ENCODE peak calls at places on chromosomes 3 and 15, in ten cellular contexts. W is NCI-H1436 treated with DMSO at 0.1 percent for 48 hours; N is HEK293T; U is ascending aorta; O is AG20443; J is NCI-H774; P is SW 1271; C is activated naive CD8-positive, alpha-beta T cell treated with anti-CD3 and anti-CD28 coated beads for 36 hours; R is tibial artery; I is epithelial cell of esophagus. M is an unnamed sample.

GRCh38 chr15:43346305-43346704 is 15.9 kb upstream of the LCMT2 start:
- DNase-seq in J (no peak), U (no peak), P (peak), R (no peak), W (no peak), C (no peak), N (no peak), O (no peak), I (no peak), M (no peak)

GRCh38 chr3:191136347-191136746 is 62.7 kb upstream of the OSTN start:
- DNase-seq in O (peak), J (no peak), R (no peak), C (no peak), N (peak), U (no peak), I (peak), W (no peak), P (peak), M (no peak)

GRCh38 chr3:161035711-161036110 is 69.4 kb downstream of the B3GALNT1 start:
- DNase-seq in N (no peak), O (no peak), C (no peak), I (no peak), J (no peak), W (no peak), R (no peak), U (no peak), P (no peak), M (no peak)

GRCh38 chr15:69855601-69856000 is 242.1 kb downstream of the TLE3 start:
- DNase-seq in R (no peak), W (no peak), I (no peak), P (no peak), U (no peak), N (no peak), J (no peak), O (no peak), C (no peak), M (no peak)

GRCh38 chr3:111885578-111885977 is 26.5 kb downstream of the PHLDB2 start:
- DNase-seq in N (no peak), R (no peak), U (no peak), O (no peak), C (no peak), W (no peak), P (no peak), J (no peak), I (no peak), M (no peak)

GRCh38 chr3:126270145-126270811 is 86.9 kb downstream of the KLF15 start:
- DNase-seq in R (peak), J (no peak), U (peak), I (peak), O (peak), C (no peak), N (no peak), W (no peak), P (no peak), M (no peak)

GRCh38 chr3:42024578-42025387 is 62.9 kb upstream of the ULK4 start:
- DNase-seq in W (no peak), O (no peak), P (no peak), R (no peak), U (no peak), J (no peak), I (no peak), N (no peak), C (no peak), M (no peak)

GRCh38 chr3:151992326-151993041 is 119.0 kb downstream of the SUCNR1 start:
- DNase-seq in N (no peak), P (no peak), W (no peak), J (no peak), U (no peak), O (no peak), C (no peak), I (no peak), R (no peak), M (no peak)

GRCh38 chr3:171321241-171321640 is 139.0 kb downstream of the TNIK start:
- DNase-seq in I (no peak), U (no peak), P (no peak), O (no peak), J (no peak), N (no peak), C (no peak), W (no peak), R (no peak), M (no peak)

GRCh38 chr3:109355625-109356441 is 18.5 kb upstream of the DPPA4 start:
- DNase-seq in W (no peak), I (no peak), U (no peak), O (no peak), J (no peak), N (no peak), R (no peak), P (no peak), C (no peak), M (no peak)

GRCh38 chr15:39253552-39253951 is 327.3 kb upstream of the THBS1 start:
- DNase-seq in O (no peak), C (no peak), W (no peak), U (no peak), J (no peak), P (no peak), R (no peak), N (no peak), I (no peak), M (no peak)

GRCh38 chr15:34799825-34800168 is 4.4 kb upstream of the ACTC1 start:
- DNase-seq in C (no peak), P (no peak), R (no peak), J (no peak), N (no peak), I (no peak), W (no peak), U (no peak), O (no peak), M (no peak)

GRCh38 chr3:110166791-110167190 is 829.4 kb upstream of the DPPA4 start:
- DNase-seq in P (no peak), R (no peak), W (no peak), C (no peak), J (no peak), I (no peak), U (no peak), N (no peak), O (no peak), M (no peak)

GRCh38 chr3:139534444-139534812 is 5.1 kb downstream of the RBP1 start:
- DNase-seq in N (no peak), O (peak), U (no peak), C (no peak), W (no peak), R (no peak), J (no peak), P (no peak), I (peak), M (no peak)

GRCh38 chr3:163476179-163476578 is 1602.1 kb downstream of the SI start:
- DNase-seq in R (no peak), P (peak), I (peak), U (no peak), C (no peak), O (no peak), N (no peak), W (no peak), J (peak), M (no peak)

GRCh38 chr3:196634224-196634623 is 5.3 kb upstream of the NRROS start:
- DNase-seq in N (no peak), O (no peak), U (no peak), W (no peak), R (no peak), P (no peak), I (no peak), J (no peak), C (no peak), M (no peak)

GRCh38 chr15:68930268-68931022 is at the start of gene SPESP1:
- DNase-seq in I (peak), J (no peak), C (peak), N (no peak), U (peak), O (peak), W (no peak), P (no peak), R (peak), M (no peak)

GRCh38 chr15:33132722-33133345 is 61.7 kb downstream of the FMN1 start:
- DNase-seq in J (peak), P (peak), U (no peak), R (no peak), C (no peak), O (peak), N (peak), I (peak), W (no peak), M (no peak)

GRCh38 chr3:39705351-39705900 is 104.0 kb upstream of the MYRIP start:
- DNase-seq in C (no peak), I (no peak), N (no peak), U (no peak), J (no peak), O (no peak), W (no peak), P (no peak), R (no peak), M (no peak)

GRCh38 chr15:63530235-63530634 is 25.8 kb downstream of the USP3 start:
- DNase-seq in J (no peak), R (no peak), I (no peak), N (no peak), W (no peak), C (peak), P (no peak), O (no peak), U (no peak), M (no peak)

GRCh38 chr15:26352909-26353308 is 420.0 kb downstream of the GABRB3 start:
- DNase-seq in W (no peak), J (no peak), P (no peak), U (no peak), N (no peak), O (no peak), R (no peak), I (no peak), C (no peak), M (no peak)

GRCh38 chr15:90561344-90562244 is 31.9 kb downstream of the CRTC3 start:
- DNase-seq in O (peak), N (no peak), I (no peak), U (no peak), W (no peak), C (no peak), J (no peak), P (no peak), R (no peak), M (no peak)

GRCh38 chr3:39299279-39299678 is 19.4 kb upstream of the CX3CR1 start:
- DNase-seq in U (no peak), I (no peak), J (no peak), O (no peak), R (no peak), N (no peak), C (no peak), W (no peak), P (no peak), M (no peak)

GRCh38 chr3:4778119-4778518 is 201.1 kb upstream of the BHLHE40 start:
- DNase-seq in P (no peak), C (no peak), O (no peak), W (no peak), N (no peak), U (no peak), J (no peak), I (peak), R (no peak), M (no peak)

GRCh38 chr15:64892850-64893403 is 18.8 kb upstream of the ANKDD1A start:
- DNase-seq in W (no peak), N (no peak), R (no peak), J (no peak), C (peak), U (no peak), O (no peak), I (no peak), P (no peak), M (no peak)